ENCODE peak calls at places on chromosomes 12 and 14, in six cellular contexts. One of them, this sample, is unnamed.

GRCh38 chr12:85036241-85036707 is at the start of the genes LRRIQ1 and TSPAN19:
- DNase-seq in HCT116: peak; percentile 70
- DNase-seq in K562: no peak
- DNase-seq in SK-N-SH: peak; percentile 71
- DNase-seq in GM12878: peak; percentile 27
- DNase-seq in HepG2: peak; percentile 54
- DNase-seq in this sample: peak; percentile 95

GRCh38 chr12:27560126-27560525 is 36.1 kb downstream of the PPFIBP1 start:
- DNase-seq in GM12878: no peak
- DNase-seq in SK-N-SH: no peak
- DNase-seq in K562: no peak
- DNase-seq in HCT116: no peak
- DNase-seq in HepG2: no peak
- DNase-seq in this sample: no peak

GRCh38 chr12:115794659-115795081 is 482.8 kb downstream of the MED13L start:
- DNase-seq in K562: no peak
- DNase-seq in GM12878: no peak
- DNase-seq in HCT116: no peak
- DNase-seq in SK-N-SH: no peak
- DNase-seq in HepG2: peak; percentile 70
- DNase-seq in this sample: no peak

GRCh38 chr12:127761880-127762279 is 505.1 kb upstream of the TMEM132C start:
- DNase-seq in HCT116: no peak
- DNase-seq in GM12878: no peak
- DNase-seq in K562: no peak
- DNase-seq in SK-N-SH: no peak
- DNase-seq in HepG2: no peak
- DNase-seq in this sample: no peak

GRCh38 chr14:60276347-60276746 is 27.3 kb downstream of the PPM1A start:
- DNase-seq in HepG2: no peak
- DNase-seq in GM12878: no peak
- DNase-seq in SK-N-SH: no peak
- DNase-seq in K562: no peak
- DNase-seq in HCT116: no peak
- DNase-seq in this sample: no peak

GRCh38 chr12:94488449-94488848 is 28.8 kb upstream of the CEP83 start:
- DNase-seq in K562: no peak
- DNase-seq in HepG2: no peak
- DNase-seq in HCT116: no peak
- DNase-seq in GM12878: peak; percentile 56
- DNase-seq in SK-N-SH: no peak
- DNase-seq in this sample: no peak

GRCh38 chr14:64324461-64325255 is 30.5 kb upstream of the ESR2 start:
- DNase-seq in HCT116: no peak
- DNase-seq in HepG2: no peak
- DNase-seq in K562: no peak
- DNase-seq in SK-N-SH: no peak
- DNase-seq in GM12878: no peak
- DNase-seq in this sample: no peak

GRCh38 chr12:81692008-81692407 is 67.1 kb downstream of the PPFIA2 start:
- DNase-seq in SK-N-SH: no peak
- DNase-seq in GM12878: no peak
- DNase-seq in K562: no peak
- DNase-seq in HCT116: no peak
- DNase-seq in HepG2: no peak
- DNase-seq in this sample: no peak

GRCh38 chr14:104335611-104336010 is 197.2 kb downstream of the KIF26A start:
- DNase-seq in K562: no peak
- DNase-seq in HCT116: no peak
- DNase-seq in HepG2: no peak
- DNase-seq in SK-N-SH: no peak
- DNase-seq in GM12878: no peak
- DNase-seq in this sample: no peak

GRCh38 chr12:75020068-75020557 is 189.5 kb downstream of the KCNC2 start:
- DNase-seq in SK-N-SH: no peak
- DNase-seq in HCT116: peak; percentile 10
- DNase-seq in K562: peak; percentile 1
- DNase-seq in HepG2: no peak
- DNase-seq in GM12878: no peak
- DNase-seq in this sample: no peak

GRCh38 chr12:38911611-38912010 is 6.2 kb upstream of the CPNE8 start:
- DNase-seq in SK-N-SH: no peak
- DNase-seq in HCT116: no peak
- DNase-seq in HepG2: no peak
- DNase-seq in GM12878: no peak
- DNase-seq in K562: no peak
- DNase-seq in this sample: no peak

GRCh38 chr14:102630405-102630804 is 38.0 kb downstream of the RCOR1 start:
- DNase-seq in SK-N-SH: no peak
- DNase-seq in K562: peak; percentile 25
- DNase-seq in HCT116: no peak
- DNase-seq in HepG2: no peak
- DNase-seq in GM12878: no peak
- DNase-seq in this sample: no peak

GRCh38 chr12:132182711-132183365 is 38.6 kb downstream of the NOC4L start:
- DNase-seq in HepG2: no peak
- DNase-seq in SK-N-SH: no peak
- DNase-seq in GM12878: no peak
- DNase-seq in K562: no peak
- DNase-seq in HCT116: no peak
- DNase-seq in this sample: no peak

GRCh38 chr12:1797011-1797901 is 23.1 kb upstream of the LRTM2 start:
- DNase-seq in K562: no peak
- DNase-seq in HepG2: no peak
- DNase-seq in HCT116: no peak
- DNase-seq in SK-N-SH: peak; percentile 33
- DNase-seq in GM12878: no peak
- DNase-seq in this sample: no peak

GRCh38 chr12:59078027-59078426 is 157.7 kb upstream of the LRIG3 start:
- DNase-seq in HCT116: no peak
- DNase-seq in SK-N-SH: no peak
- DNase-seq in K562: no peak
- DNase-seq in GM12878: no peak
- DNase-seq in HepG2: no peak
- DNase-seq in this sample: no peak

GRCh38 chr12:94977766-94978468 is 25.6 kb downstream of the NDUFA12 start:
- DNase-seq in GM12878: no peak
- DNase-seq in K562: peak; percentile 19
- DNase-seq in HepG2: no peak
- DNase-seq in HCT116: no peak
- DNase-seq in SK-N-SH: no peak
- DNase-seq in this sample: no peak

GRCh38 chr12:67415473-67415872 is 146.3 kb downstream of the CAND1 start:
- DNase-seq in SK-N-SH: peak; percentile 17
- DNase-seq in HepG2: peak; percentile 9
- DNase-seq in GM12878: no peak
- DNase-seq in K562: peak; percentile 25
- DNase-seq in HCT116: peak; percentile 22
- DNase-seq in this sample: peak; percentile 75

GRCh38 chr12:38691164-38691563 is 214.2 kb downstream of the CPNE8 start:
- DNase-seq in K562: no peak
- DNase-seq in HCT116: no peak
- DNase-seq in GM12878: no peak
- DNase-seq in HepG2: no peak
- DNase-seq in SK-N-SH: no peak
- DNase-seq in this sample: no peak

GRCh38 chr12:45010051-45010450 is 40.8 kb downstream of the DBX2 start:
- DNase-seq in HCT116: no peak
- DNase-seq in GM12878: no peak
- DNase-seq in SK-N-SH: no peak
- DNase-seq in HepG2: no peak
- DNase-seq in K562: no peak
- DNase-seq in this sample: no peak

GRCh38 chr14:68584786-68585185 is 208.1 kb downstream of the ZFP36L1 start:
- DNase-seq in SK-N-SH: no peak
- DNase-seq in HepG2: no peak
- DNase-seq in HCT116: no peak
- DNase-seq in K562: no peak
- DNase-seq in GM12878: no peak
- DNase-seq in this sample: peak; percentile 77

DNA sequence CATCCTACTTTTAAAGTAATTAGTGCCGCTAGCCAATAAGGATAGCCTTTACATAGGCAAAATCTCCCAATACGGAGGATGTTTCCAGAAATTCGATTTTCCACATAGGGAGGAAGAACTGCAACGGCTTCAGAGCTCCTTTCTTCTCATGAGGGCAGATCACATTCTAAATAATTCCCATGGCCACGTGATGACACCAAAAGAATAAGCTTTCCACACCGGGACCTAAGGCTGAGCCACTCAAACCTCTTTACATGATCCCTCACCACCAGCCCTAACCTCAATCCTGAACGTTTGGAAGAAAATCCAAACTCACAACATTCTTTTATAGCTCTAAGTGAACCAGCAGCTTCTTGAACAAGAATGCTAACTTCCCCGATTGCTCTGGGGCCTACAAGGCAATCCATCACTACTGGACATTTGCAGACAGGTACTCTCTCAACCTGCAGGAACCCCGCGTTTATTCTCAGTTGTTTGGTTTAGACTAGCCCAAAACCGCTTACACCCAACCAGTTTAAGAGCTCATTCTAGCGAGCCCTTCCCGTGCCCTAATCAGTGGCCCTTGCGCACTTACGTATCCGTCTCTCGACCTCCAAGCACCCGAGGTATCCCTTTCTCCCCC is 879 bp downstream of the CAPRIN2 start:
- DNase-seq in GM12878: no peak
- DNase-seq in HepG2: no peak
- DNase-seq in K562: peak; percentile 14
- DNase-seq in SK-N-SH: peak; percentile 20
- DNase-seq in HCT116: no peak
- DNase-seq in this sample: no peak
- TF ChIP-seq JUND in GM12878: no peak
- TF ChIP-seq JUND in HepG2: no peak
- TF ChIP-seq JUND in K562: no peak
- TF ChIP-seq JUND in SK-N-SH: no peak
- TF ChIP-seq JUND in HCT116: no peak
- TF ChIP-seq JUND in this sample: no peak

GRCh38 chr12:40015360-40015759 is 90.5 kb downstream of the SLC2A13 start:
- DNase-seq in GM12878: no peak
- DNase-seq in K562: no peak
- DNase-seq in HCT116: no peak
- DNase-seq in HepG2: no peak
- DNase-seq in SK-N-SH: no peak
- DNase-seq in this sample: no peak
- TF ChIP-seq JUND in GM12878: no peak
- TF ChIP-seq JUND in K562: no peak
- TF ChIP-seq JUND in HCT116: no peak
- TF ChIP-seq JUND in HepG2: no peak
- TF ChIP-seq JUND in SK-N-SH: no peak
- TF ChIP-seq JUND in this sample: no peak

GRCh38 chr14:77124345-77125274 is 17.0 kb downstream of the ZDHHC22 start:
- DNase-seq in K562: peak; percentile 39
- DNase-seq in HepG2: no peak
- DNase-seq in HCT116: no peak
- DNase-seq in SK-N-SH: peak; percentile 92
- DNase-seq in GM12878: no peak
- DNase-seq in this sample: peak; percentile 69
- TF ChIP-seq JUND in K562: no peak
- TF ChIP-seq JUND in HepG2: no peak
- TF ChIP-seq JUND in HCT116: no peak
- TF ChIP-seq JUND in SK-N-SH: no peak
- TF ChIP-seq JUND in GM12878: no peak
- TF ChIP-seq JUND in this sample: no peak

GRCh38 chr12:110279561-110279960 is 1.5 kb upstream of the ATP2A2 start:
- DNase-seq in HepG2: no peak
- DNase-seq in SK-N-SH: no peak
- DNase-seq in K562: no peak
- DNase-seq in GM12878: no peak
- DNase-seq in HCT116: no peak
- DNase-seq in this sample: no peak

GRCh38 chr12:110277705-110278104 is 3.3 kb upstream of the ATP2A2 start:
- DNase-seq in GM12878: no peak
- DNase-seq in HepG2: no peak
- DNase-seq in K562: no peak
- DNase-seq in SK-N-SH: no peak
- DNase-seq in HCT116: no peak
- DNase-seq in this sample: no peak

GRCh38 chr12:110279976-110280783 is 867 bp upstream of the ATP2A2 start:
- DNase-seq in K562: peak; percentile 54
- DNase-seq in HepG2: no peak
- DNase-seq in HCT116: no peak
- DNase-seq in GM12878: no peak
- DNase-seq in SK-N-SH: peak; percentile 76
- DNase-seq in this sample: peak; percentile 71

GRCh38 chr12:110280784-110281548 is at the start of gene ATP2A2:
- DNase-seq in HCT116: peak; percentile 63
- DNase-seq in HepG2: peak; percentile 73
- DNase-seq in K562: peak; percentile 95
- DNase-seq in GM12878: peak; percentile 30
- DNase-seq in SK-N-SH: peak; percentile 98
- DNase-seq in this sample: peak; percentile 98

DNA sequence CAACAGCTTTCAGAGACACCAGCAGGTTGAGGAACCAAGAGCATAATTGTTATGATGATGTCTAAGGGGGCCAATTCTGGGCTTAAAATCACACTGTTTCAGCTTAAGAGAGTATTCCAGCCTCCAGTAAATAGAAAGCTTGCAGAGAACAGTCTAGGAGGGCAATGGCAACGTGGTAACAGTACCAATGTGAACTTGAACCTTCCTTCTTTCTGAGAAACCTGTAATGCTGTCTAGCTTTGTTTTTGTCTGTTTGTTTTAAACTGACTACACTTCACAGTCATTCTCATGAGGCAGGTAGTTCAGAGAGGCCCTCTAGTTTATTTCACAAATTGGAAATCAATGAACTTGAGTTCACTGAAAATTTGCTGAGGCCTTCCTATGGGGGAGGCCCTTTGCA is 2.9 kb upstream of the ATP2A2 start:
- DNase-seq in K562: no peak
- DNase-seq in HCT116: no peak
- DNase-seq in HepG2: no peak
- DNase-seq in GM12878: no peak
- DNase-seq in SK-N-SH: no peak
- DNase-seq in this sample: no peak
- TF ChIP-seq JUND in K562: no peak
- TF ChIP-seq JUND in HCT116: no peak
- TF ChIP-seq JUND in HepG2: no peak
- TF ChIP-seq JUND in GM12878: no peak
- TF ChIP-seq JUND in SK-N-SH: no peak
- TF ChIP-seq JUND in this sample: no peak

GRCh38 chr14:83520837-83521236 is 1987.2 kb upstream of the SEL1L start:
- DNase-seq in SK-N-SH: peak; percentile 74
- DNase-seq in K562: no peak
- DNase-seq in HepG2: no peak
- DNase-seq in GM12878: no peak
- DNase-seq in HCT116: no peak
- DNase-seq in this sample: no peak
- TF ChIP-seq JUND in SK-N-SH: no peak
- TF ChIP-seq JUND in K562: no peak
- TF ChIP-seq JUND in HepG2: no peak
- TF ChIP-seq JUND in GM12878: no peak
- TF ChIP-seq JUND in HCT116: no peak
- TF ChIP-seq JUND in this sample: no peak